ENCODE peak calls at places on chromosomes 2 and 18, in nine cellular contexts. B is cardiac muscle cell, E is neural progenitor cell, I is NCI-H1105 treated with DMSO at 0.1 percent for 48 hours, H is T-helper 2 cell, T is NCI-H460, M is MCF 10A, V is GM12865, S is NCI-H2081 treated with DMSO at 0.1 percent for 48 hours. Z is an unnamed sample.

GRCh38 chr2:188481474-188481873 is 189.8 kb downstream of the GULP1 start:
- DNase-seq in B (no peak), M (no peak), S (no peak), H (no peak), V (no peak), I (no peak), E (no peak), T (no peak), Z (no peak)

GRCh38 chr2:95379616-95379925 is 22.9 kb upstream of the FAHD2A start:
- DNase-seq in H (no peak), E (peak), B (no peak), T (no peak), I (no peak), S (no peak), M (no peak), V (no peak), Z (no peak)

GRCh38 chr2:68341583-68341982 is 21.8 kb upstream of the CNRIP1 start:
- DNase-seq in H (no peak), T (no peak), M (no peak), V (no peak), E (no peak), B (no peak), S (no peak), I (no peak), Z (no peak)

GRCh38 chr2:100238471-100238870 is 83.8 kb downstream of the LONRF2 start:
- DNase-seq in H (no peak), M (no peak), T (no peak), S (no peak), E (peak), B (no peak), I (no peak), V (no peak), Z (no peak)

GRCh38 chr18:31512203-31512764 is 14.3 kb downstream of the DSG2 start:
- DNase-seq in I (no peak), B (peak), S (no peak), T (peak), M (peak), E (no peak), H (no peak), V (no peak), Z (no peak)

GRCh38 chr2:208254871-208255556 is at the start of gene IDH1:
- DNase-seq in B (peak), T (peak), H (peak), M (peak), V (peak), S (peak), I (peak), E (peak), Z (peak)

GRCh38 chr18:50240083-50240563 is 26.2 kb downstream of the CFAP53 start:
- DNase-seq in V (no peak), S (no peak), M (peak), E (no peak), T (no peak), I (no peak), B (no peak), H (no peak), Z (no peak)

GRCh38 chr2:62811972-62812371 is 106.5 kb downstream of the EHBP1 start:
- DNase-seq in E (no peak), H (no peak), T (no peak), V (peak), M (no peak), B (no peak), I (no peak), S (no peak), Z (no peak)

GRCh38 chr2:171837736-171838135 is 56.3 kb downstream of the SLC25A12 start:
- DNase-seq in H (no peak), I (no peak), M (peak), B (peak), T (no peak), E (no peak), V (no peak), S (no peak), Z (no peak)

GRCh38 chr2:101204400-101205095 is 48.1 kb upstream of the CNOT11 start:
- DNase-seq in T (no peak), S (no peak), B (peak), V (no peak), I (no peak), E (no peak), H (no peak), M (no peak), Z (no peak)

GRCh38 chr2:146940016-146940685 is 904.7 kb upstream of the ACVR2A start:
- DNase-seq in T (no peak), B (peak), M (no peak), E (no peak), I (no peak), H (no peak), V (no peak), S (no peak), Z (no peak)

GRCh38 chr2:69213201-69213600 is 173.8 kb downstream of the GFPT1 start:
- DNase-seq in T (no peak), M (no peak), V (no peak), E (no peak), B (peak), S (no peak), H (no peak), I (no peak), Z (no peak)

GRCh38 chr18:58670561-58671121 is 624 bp upstream of the MALT1 start:
- DNase-seq in S (no peak), V (no peak), H (no peak), I (peak), T (no peak), B (no peak), E (peak), M (peak), Z (no peak)

GRCh38 chr2:239196474-239197021 is 204.3 kb downstream of the HDAC4 start:
- DNase-seq in I (no peak), T (no peak), S (no peak), E (no peak), B (no peak), H (no peak), M (no peak), V (no peak), Z (no peak)

GRCh38 chr2:179561702-179562101 is 297.1 kb upstream of the SESTD1 start:
- DNase-seq in I (peak), H (no peak), M (no peak), V (no peak), E (no peak), S (no peak), T (no peak), B (no peak), Z (no peak)

GRCh38 chr18:27921904-27922541 is 254.9 kb downstream of the CDH2 start:
- DNase-seq in H (no peak), B (peak), S (no peak), T (peak), E (peak), I (no peak), V (no peak), M (peak), Z (no peak)